ENCODE peak calls at places on chromosomes 1 and 21, in seven cellular contexts. T, J, Z, Q, Y, N and U are unnamed samples.

GRCh38 chr1:12132078-12132477 is 34.7 kb upstream of the TNFRSF1B start:
- DNase-seq in T (no peak), J (no peak), Z (no peak), Q (no peak), Y (no peak), N (no peak), U (no peak)

GRCh38 chr1:101971309-101971708 is 25.4 kb downstream of the OLFM3 start:
- DNase-seq in T (no peak), J (no peak), Z (no peak), Q (no peak), Y (no peak), N (no peak), U (no peak)

GRCh38 chr1:226128487-226129075 is 58.0 kb downstream of the ACBD3 start:
- DNase-seq in T (peak; percentile 76), J (no peak), Z (no peak), Q (no peak), Y (no peak), N (peak; percentile 89), U (no peak)

GRCh38 chr1:11898831-11899467 is 27.3 kb downstream of the KIAA2013 start:
- DNase-seq in T (peak; percentile 74), J (no peak), Z (no peak), Q (no peak), Y (peak; percentile 74), N (no peak), U (no peak)

GRCh38 chr1:119646521-119647227 is 1.4 kb downstream of the ZNF697 start:
- DNase-seq in T (no peak), J (no peak), Z (no peak), Q (no peak), Y (no peak), N (peak; percentile 52), U (no peak)

GRCh38 chr1:234600418-234601216 is 9.4 kb downstream of the IRF2BP2 start:
- DNase-seq in T (no peak), J (no peak), Z (no peak), Q (no peak), Y (no peak), N (no peak), U (no peak)

GRCh38 chr1:223652436-223652901 is 13.0 kb downstream of the CAPN8 start:
- DNase-seq in T (no peak), J (no peak), Z (no peak), Q (no peak), Y (no peak), N (no peak), U (no peak)

GRCh38 chr1:39655578-39656268 is 16.2 kb downstream of the NT5C1A start:
- DNase-seq in T (no peak), J (no peak), Z (no peak), Q (no peak), Y (no peak), N (no peak), U (no peak)

GRCh38 chr1:8495928-8496401 is 178.1 kb downstream of the SLC45A1 start:
- DNase-seq in T (no peak), J (no peak), Z (no peak), Q (no peak), Y (no peak), N (no peak), U (no peak)

GRCh38 chr1:161084205-161084988 is 5.0 kb downstream of the NECTIN4 start:
- DNase-seq in T (no peak), J (no peak), Z (no peak), Q (no peak), Y (no peak), N (no peak), U (no peak)

GRCh38 chr21:45376459-45377324 is 28.3 kb upstream of the COL18A1 start:
- DNase-seq in T (no peak), J (peak; percentile 11), Z (no peak), Q (peak; percentile 46), Y (peak; percentile 36), N (no peak), U (no peak)

DNA sequence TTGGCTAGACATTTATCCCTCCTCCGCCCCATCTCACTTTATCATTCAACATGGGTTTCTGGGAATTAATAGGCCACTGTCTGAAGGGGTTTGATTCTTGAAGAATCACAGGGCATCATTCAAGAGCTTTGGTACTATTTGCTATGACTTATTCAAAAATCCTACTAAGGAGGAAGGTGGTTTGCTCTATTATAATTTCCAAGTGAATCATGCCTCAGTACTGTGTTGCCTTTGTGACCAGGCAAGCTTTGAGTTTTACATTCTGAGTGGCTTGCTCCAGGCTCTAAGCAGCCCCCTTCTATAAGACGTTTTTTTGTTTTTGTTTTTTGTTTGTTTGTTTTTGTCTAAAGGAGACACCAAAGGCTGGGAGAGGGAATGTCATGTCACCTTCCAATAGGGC is 2.6 kb downstream of the C1orf21 start:
- DNase-seq in T (no peak), J (no peak), Z (no peak), Q (no peak), Y (no peak), N (no peak), U (no peak)
- H3K4me1 ChIP-seq in T (peaks cover 5% of the 10 kb centered on the region), J (peaks cover 32% of the 10 kb centered on the region), Z (peaks cover 60% of the 10 kb centered on the region), Q (peaks cover 34% of the 10 kb centered on the region), Y (no peaks in the 10 kb centered on the region), N (peaks cover 19% of the 10 kb centered on the region), U (peaks cover 71% of the 10 kb centered on the region)

GRCh38 chr1:156489935-156490293 is 10.7 kb downstream of the MEF2D start:
- DNase-seq in T (no peak), J (no peak), Z (no peak), Q (no peak), Y (no peak), N (no peak), U (no peak)
- H3K4me1 ChIP-seq in T (peaks cover 74% of the 10 kb centered on the region), J (peaks cover 74% of the 10 kb centered on the region), Z (peaks cover 96% of the 10 kb centered on the region), Q (peaks cover 91% of the 10 kb centered on the region), Y (peaks cover 58% of the 10 kb centered on the region), N (peaks cover 27% of the 10 kb centered on the region), U (peaks cover 100% of the 10 kb centered on the region)

GRCh38 chr1:109802136-109802900 is 38.6 kb upstream of the EPS8L3 start:
- DNase-seq in T (no peak), J (no peak), Z (no peak), Q (no peak), Y (no peak), N (peak; percentile 35), U (no peak)
- H3K4me1 ChIP-seq in T (no peaks in the 10 kb centered on the region), J (no peaks in the 10 kb centered on the region), Z (peaks cover 8% of the 10 kb centered on the region), Q (peaks cover 21% of the 10 kb centered on the region), Y (no peaks in the 10 kb centered on the region), N (peaks cover 8% of the 10 kb centered on the region), U (peaks cover 21% of the 10 kb centered on the region)

DNA sequence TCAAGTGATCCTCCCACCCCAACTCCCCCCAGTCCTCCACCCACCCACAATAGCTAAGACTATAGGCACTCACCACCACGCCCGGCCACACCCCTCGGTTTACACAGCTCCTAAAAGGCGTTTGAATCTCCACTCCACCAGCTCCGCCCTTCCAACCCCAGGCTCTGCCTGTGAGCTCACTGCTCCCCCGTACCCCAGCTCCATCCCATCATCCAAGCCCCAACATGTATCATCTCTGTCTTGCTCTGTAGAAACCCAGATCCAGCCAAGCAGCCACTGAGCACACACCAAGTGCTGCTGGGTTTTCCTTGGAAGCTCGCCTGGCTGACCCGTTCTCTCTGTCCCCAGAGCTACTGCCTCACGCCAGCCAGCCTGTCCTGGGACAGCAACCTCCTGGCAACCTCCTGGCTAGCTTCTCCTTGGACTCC is 12.0 kb upstream of the S100A2 start:
- DNase-seq in T (no peak), J (no peak), Z (no peak), Q (no peak), Y (no peak), N (no peak), U (no peak)
- H3K4me1 ChIP-seq in T (peaks cover 10% of the 10 kb centered on the region), J (peaks cover 5% of the 10 kb centered on the region), Z (no peaks in the 10 kb centered on the region), Q (no peaks in the 10 kb centered on the region), Y (no peaks in the 10 kb centered on the region), N (peaks cover 22% of the 10 kb centered on the region), U (peaks cover 4% of the 10 kb centered on the region)

GRCh38 chr1:61152066-61152465 is 69.7 kb downstream of the NFIA start:
- DNase-seq in T (no peak), J (no peak), Z (no peak), Q (no peak), Y (no peak), N (no peak), U (no peak)

GRCh38 chr1:61157420-61157987 is 75.1 kb downstream of the NFIA start:
- DNase-seq in T (peak; percentile 52), J (no peak), Z (no peak), Q (no peak), Y (no peak), N (no peak), U (no peak)

GRCh38 chr1:61156576-61157239 is 74.3 kb downstream of the NFIA start:
- DNase-seq in T (no peak), J (no peak), Z (no peak), Q (no peak), Y (no peak), N (no peak), U (no peak)

GRCh38 chr1:61149010-61149860 is 66.9 kb downstream of the NFIA start:
- DNase-seq in T (no peak), J (no peak), Z (no peak), Q (no peak), Y (no peak), N (no peak), U (no peak)

DNA sequence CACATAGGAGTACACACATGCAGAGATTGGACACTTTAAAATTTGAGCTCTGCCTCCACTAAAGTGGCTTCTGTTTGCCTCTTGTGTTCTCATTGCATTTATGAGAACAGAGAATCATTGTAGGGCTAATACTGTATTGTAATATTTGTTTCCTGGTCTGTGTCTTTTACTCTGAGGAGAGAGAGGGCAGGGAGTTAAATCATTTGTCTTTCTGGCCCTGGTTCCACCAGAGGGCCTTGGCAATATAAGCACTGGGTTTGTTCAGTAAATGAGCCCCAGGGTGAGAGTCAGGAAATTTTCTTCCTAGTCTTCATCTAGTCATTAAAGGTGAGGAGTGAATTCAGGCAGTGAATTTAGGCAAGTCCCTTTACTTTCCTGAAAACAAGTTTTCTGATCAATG is 70.3 kb downstream of the NFIA start:
- DNase-seq in T (no peak), J (no peak), Z (no peak), Q (no peak), Y (no peak), N (no peak), U (no peak)
- H3K4me1 ChIP-seq in T (peaks cover 23% of the 10 kb centered on the region), J (peaks cover 11% of the 10 kb centered on the region), Z (peaks cover 52% of the 10 kb centered on the region), Q (peaks cover 49% of the 10 kb centered on the region), Y (peaks cover 27% of the 10 kb centered on the region), N (no peaks in the 10 kb centered on the region), U (peaks cover 82% of the 10 kb centered on the region)

GRCh38 chr1:1437033-1437903 is 1.8 kb downstream of the VWA1 start:
- DNase-seq in T (no peak), J (no peak), Z (no peak), Q (peak; percentile 56), Y (peak; percentile 84), N (no peak), U (no peak)
- H3K4me1 ChIP-seq in T (peaks cover 35% of the 10 kb centered on the region), J (peaks cover 12% of the 10 kb centered on the region), Z (peaks cover 46% of the 10 kb centered on the region), Q (peaks cover 40% of the 10 kb centered on the region), Y (peaks cover 45% of the 10 kb centered on the region), N (peaks cover 7% of the 10 kb centered on the region), U (peaks cover 63% of the 10 kb centered on the region)

GRCh38 chr1:156492591-156493080 is 7.9 kb downstream of the MEF2D start:
- DNase-seq in T (no peak), J (peak; percentile 50), Z (no peak), Q (peak; percentile 66), Y (no peak), N (no peak), U (no peak)

GRCh38 chr1:156490401-156491032 is 10.1 kb downstream of the MEF2D start:
- DNase-seq in T (peak; percentile 89), J (no peak), Z (peak; percentile 65), Q (peak; percentile 63), Y (no peak), N (peak; percentile 63), U (no peak)

GRCh38 chr1:156493154-156493631 is 7.4 kb downstream of the MEF2D start:
- DNase-seq in T (peak; percentile 25), J (peak; percentile 41), Z (peak; percentile 74), Q (peak; percentile 67), Y (peak; percentile 82), N (no peak), U (no peak)

GRCh38 chr1:156491151-156491949 is 9.2 kb downstream of the MEF2D start:
- DNase-seq in T (no peak), J (no peak), Z (no peak), Q (peak; percentile 37), Y (no peak), N (no peak), U (no peak)

GRCh38 chr1:156492013-156492590 is 8.5 kb downstream of the MEF2D start:
- DNase-seq in T (no peak), J (no peak), Z (no peak), Q (peak; percentile 26), Y (no peak), N (no peak), U (no peak)
- H3K4me1 ChIP-seq in T (peaks cover 88% of the 10 kb centered on the region), J (peaks cover 94% of the 10 kb centered on the region), Z (peaks cover 96% of the 10 kb centered on the region), Q (peaks cover 98% of the 10 kb centered on the region), Y (peaks cover 79% of the 10 kb centered on the region), N (peaks cover 35% of the 10 kb centered on the region), U (peaks cover 100% of the 10 kb centered on the region)